ENCODE peak calls at places on chromosome 16, in nine cellular contexts. B, P, K, L, O, X, D, G and V are unnamed samples.

GRCh38 chr16:48608452-48608851 is 1.5 kb downstream of the N4BP1 start:
- DNase-seq in P (no peak), O (no peak), D (no peak), X (peak; percentile 61), K (no peak), G (no peak), L (no peak), B (peak; percentile 28), V (no peak)

GRCh38 chr16:82954224-82954929 is 327.6 kb downstream of the CDH13 start:
- DNase-seq in O (no peak), B (no peak), L (no peak), D (no peak), P (peak; percentile 70), X (no peak), G (no peak), K (no peak), V (no peak)

GRCh38 chr16:23683487-23683886 is 4.8 kb downstream of the PLK1 start:
- DNase-seq in X (no peak), O (no peak), P (no peak), L (no peak), K (no peak), B (no peak), G (no peak), D (no peak), V (no peak)

GRCh38 chr16:72853575-72853974 is 194.4 kb downstream of the ZFHX3 start:
- DNase-seq in P (no peak), K (no peak), D (no peak), O (no peak), B (no peak), G (no peak), X (no peak), L (peak; percentile 1), V (no peak)

GRCh38 chr16:55499951-55500350 is 8.9 kb upstream of the LPCAT2 start:
- DNase-seq in G (peak; percentile 57), L (no peak), D (no peak), X (no peak), B (no peak), O (no peak), K (no peak), P (peak; percentile 99), V (no peak)

GRCh38 chr16:31714899-31715504 is 158.6 kb upstream of the ZNF267 start:
- DNase-seq in X (no peak), D (no peak), K (no peak), P (no peak), G (no peak), O (no peak), L (no peak), B (no peak), V (no peak)

GRCh38 chr16:24741862-24742261 is 12.4 kb downstream of the TNRC6A start:
- DNase-seq in G (no peak), O (no peak), L (no peak), B (no peak), X (no peak), P (no peak), D (no peak), K (no peak), V (no peak)

GRCh38 chr16:2121853-2122252 is 13.8 kb downstream of the PKD1 start:
- DNase-seq in K (no peak), X (no peak), O (no peak), G (no peak), B (no peak), P (no peak), D (no peak), L (no peak), V (no peak)

DNA sequence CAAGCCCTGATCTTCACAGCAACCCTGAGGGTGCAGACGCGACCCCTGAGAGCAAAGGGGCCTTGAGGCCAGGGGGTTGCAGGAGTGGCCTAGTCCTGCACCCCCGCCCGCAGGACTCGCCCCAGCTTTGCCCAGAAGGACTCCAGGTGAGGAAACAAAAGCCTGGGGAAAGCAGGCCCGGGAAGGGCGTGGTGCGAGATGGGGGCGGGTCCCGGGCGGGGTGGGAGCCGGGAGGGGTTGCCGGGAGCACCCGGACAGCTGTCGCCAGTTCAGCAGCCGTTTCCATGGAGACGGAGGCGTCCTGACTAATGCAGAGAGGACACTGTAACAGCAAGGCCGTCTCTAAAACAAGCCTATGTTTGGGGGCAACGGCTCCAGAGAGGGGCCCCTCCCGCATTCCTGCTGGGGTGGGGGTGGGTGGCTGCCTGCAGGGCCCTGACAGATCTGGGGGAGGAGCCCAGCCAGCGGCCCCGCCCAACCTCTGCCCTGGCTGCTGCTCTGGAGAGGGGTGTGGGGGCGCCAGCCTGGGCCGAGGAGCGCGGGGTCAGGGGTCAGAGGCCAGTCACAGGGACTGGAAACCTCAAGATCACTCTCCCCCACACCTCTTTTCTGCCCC is 3.0 kb upstream of the TPPP3 start:
- DNase-seq in L (peak; percentile 85), O (no peak), D (peak; percentile 55), B (no peak), G (peak; percentile 93), K (no peak), P (peak; percentile 78), X (no peak), V (peak; percentile 84)
- H3K4me1 ChIP-seq in L (peaks cover 45% of the 10 kb centered on the region), O (peaks cover 13% of the 10 kb centered on the region), D (peaks cover 49% of the 10 kb centered on the region), B (peaks cover 8% of the 10 kb centered on the region), G (peaks cover 48% of the 10 kb centered on the region), K (peaks cover 8% of the 10 kb centered on the region), P (peaks cover 16% of the 10 kb centered on the region), X (no peaks in the 10 kb centered on the region), V (peaks cover 70% of the 10 kb centered on the region)

GRCh38 chr16:74253146-74253545 is 43.5 kb upstream of the PSMD7 start:
- DNase-seq in B (no peak), G (no peak), O (no peak), D (no peak), P (no peak), K (no peak), X (no peak), L (no peak), V (no peak)

GRCh38 chr16:74252329-74252728 is 44.3 kb upstream of the PSMD7 start:
- DNase-seq in D (no peak), O (no peak), K (no peak), B (no peak), L (no peak), P (no peak), G (no peak), X (no peak), V (no peak)

DNA sequence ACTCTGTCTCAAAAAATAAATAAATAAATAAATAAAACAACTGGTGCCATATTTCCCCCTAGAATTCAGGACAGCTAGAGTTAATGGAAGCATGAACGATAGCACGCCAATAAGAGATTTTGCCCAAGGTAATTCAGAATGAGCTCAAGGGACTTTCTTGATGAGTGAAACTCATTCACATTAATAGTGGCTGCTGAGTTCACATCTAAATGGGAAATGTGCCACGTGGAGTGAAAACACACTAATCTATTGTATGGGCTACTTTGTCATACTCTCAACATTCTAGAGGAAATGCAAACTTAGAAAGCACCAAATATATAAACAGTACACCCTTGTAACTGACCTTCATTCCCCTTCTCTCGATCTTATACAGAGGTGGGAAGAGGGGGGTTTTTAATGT is 47.3 kb upstream of the PSMD7 start:
- DNase-seq in O (no peak), G (no peak), X (no peak), K (no peak), D (no peak), B (no peak), L (no peak), P (no peak), V (no peak)
- H3K4me1 ChIP-seq in O (no peaks in the 10 kb centered on the region), G (no peaks in the 10 kb centered on the region), X (no peaks in the 10 kb centered on the region), K (no peaks in the 10 kb centered on the region), D (no peaks in the 10 kb centered on the region), B (no peaks in the 10 kb centered on the region), L (no peaks in the 10 kb centered on the region), P (no peaks in the 10 kb centered on the region), V (no peaks in the 10 kb centered on the region)

GRCh38 chr16:46756772-46757171 is 8.6 kb upstream of the MYLK3 start:
- DNase-seq in B (no peak), D (no peak), K (no peak), G (no peak), L (no peak), O (no peak), P (no peak), X (no peak), V (no peak)

GRCh38 chr16:46757339-46758050 is 9.4 kb upstream of the MYLK3 start:
- DNase-seq in L (no peak), B (no peak), D (no peak), O (no peak), K (no peak), G (peak; percentile 88), P (peak; percentile 7), X (no peak), V (peak; percentile 57)

GRCh38 chr16:46751381-46751780 is 3.2 kb upstream of the MYLK3 start:
- DNase-seq in D (no peak), X (no peak), K (no peak), B (no peak), O (no peak), P (no peak), G (no peak), L (no peak), V (no peak)

GRCh38 chr16:46748775-46749705 is 896 bp upstream of the MYLK3 start:
- DNase-seq in B (no peak), P (no peak), K (no peak), D (no peak), L (peak; percentile 45), G (peak; percentile 51), O (no peak), X (peak; percentile 24), V (no peak)

DNA sequence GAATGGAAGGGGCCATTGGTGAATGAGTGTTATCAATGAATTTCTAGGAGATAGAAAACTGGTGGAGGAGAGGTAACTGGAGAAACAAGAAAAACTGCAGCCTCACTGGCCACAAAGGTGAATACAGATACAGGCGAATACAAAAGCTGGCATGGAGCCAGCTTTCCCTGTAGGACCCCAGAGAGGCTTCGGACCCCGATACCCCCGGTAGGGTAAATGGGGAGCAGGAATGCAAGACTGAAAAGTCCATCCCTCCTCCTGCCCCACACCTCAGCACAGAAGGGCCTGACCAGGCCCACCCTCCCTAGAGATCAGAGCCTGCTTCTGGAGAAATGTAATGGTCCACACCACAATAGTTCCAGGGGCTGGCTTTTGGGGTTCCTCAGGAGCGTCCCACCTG is 4.9 kb upstream of the MYLK3 start:
- DNase-seq in O (no peak), B (no peak), G (no peak), P (no peak), D (no peak), K (no peak), L (no peak), X (no peak), V (no peak)
- H3K4me1 ChIP-seq in O (peaks cover 4% of the 10 kb centered on the region), B (no peaks in the 10 kb centered on the region), G (peaks cover 11% of the 10 kb centered on the region), P (peaks cover 22% of the 10 kb centered on the region), D (no peaks in the 10 kb centered on the region), K (no peaks in the 10 kb centered on the region), L (no peaks in the 10 kb centered on the region), X (peaks cover 16% of the 10 kb centered on the region), V (peaks cover 7% of the 10 kb centered on the region)

DNA sequence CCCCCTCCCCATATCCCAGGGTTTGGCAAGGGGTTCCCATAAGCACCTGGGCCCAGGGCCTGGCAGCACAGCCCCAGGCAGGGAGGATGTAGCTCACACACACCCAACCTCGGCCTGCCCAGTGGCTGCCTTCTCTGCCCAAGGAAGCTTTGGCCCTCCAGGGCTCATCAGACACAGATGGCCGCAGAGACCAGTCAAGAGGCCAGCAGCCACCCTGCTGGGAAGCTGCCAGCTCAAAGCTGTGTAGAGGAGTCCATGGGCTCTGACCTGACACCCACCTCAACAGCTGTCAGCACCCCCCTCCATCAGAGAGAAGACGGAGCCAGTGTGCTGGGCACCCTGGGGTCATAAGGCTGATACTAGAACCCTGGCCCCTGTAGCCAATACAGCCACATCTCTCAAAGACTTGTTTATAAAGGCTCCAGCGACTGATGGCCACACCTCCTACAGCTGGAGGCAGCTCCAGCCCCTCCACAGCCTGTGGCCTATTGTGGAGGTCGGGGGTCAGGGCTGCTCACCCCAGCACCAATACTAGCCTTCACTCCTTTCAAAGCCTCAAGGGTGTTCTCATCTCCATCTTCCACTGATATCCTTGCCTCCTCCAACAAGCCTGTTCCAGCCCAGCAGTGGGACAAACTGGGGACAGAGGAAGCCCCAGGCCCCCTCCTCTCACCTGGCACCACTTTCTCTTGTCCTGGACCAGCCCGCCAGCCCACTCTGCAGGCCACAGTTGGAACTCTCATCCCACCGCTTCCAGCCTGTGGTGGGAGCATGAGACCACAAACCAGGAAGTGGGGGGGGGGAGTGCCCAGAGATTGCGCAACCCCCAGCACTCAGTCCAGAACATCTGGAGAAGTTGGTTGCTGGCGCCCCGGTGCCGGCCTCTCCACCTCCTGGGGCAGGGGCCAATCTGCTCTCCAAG is 2.2 kb upstream of the MPG start:
- DNase-seq in B (no peak), O (no peak), P (peak; percentile 86), K (no peak), D (peak; percentile 82), X (no peak), G (no peak), L (peak; percentile 87), V (peak; percentile 84)
- H3K4me1 ChIP-seq in B (peaks cover 14% of the 10 kb centered on the region), O (peaks cover 31% of the 10 kb centered on the region), P (peaks cover 47% of the 10 kb centered on the region), K (peaks cover 25% of the 10 kb centered on the region), D (peaks cover 69% of the 10 kb centered on the region), X (peaks cover 20% of the 10 kb centered on the region), G (peaks cover 17% of the 10 kb centered on the region), L (peaks cover 57% of the 10 kb centered on the region), V (peaks cover 68% of the 10 kb centered on the region)